ENCODE peak calls at places on chromosomes 16 and 17, in four cellular contexts. E is mesothelial cell of epicardium, D is hepatic stellate cell, I is GM23248. K is an unnamed sample.

GRCh38 chr16:50103764-50104163 is 38.0 kb downstream of the HEATR3 start:
- DNase-seq in E (no peak), D (no peak), I (peak), K (no peak)

GRCh38 chr17:78112508-78113471 is 15.8 kb downstream of the TMC6 start:
- DNase-seq in E (peak), D (peak), I (peak), K (no peak)

GRCh38 chr17:38958756-38959155 is 8.4 kb downstream of the FBXO47 start:
- DNase-seq in E (no peak), D (no peak), I (peak), K (no peak)

GRCh38 chr17:5120036-5120435 is 4.2 kb downstream of the USP6 start:
- DNase-seq in E (peak), D (no peak), I (no peak), K (no peak)

GRCh38 chr16:55478827-55479559 is at the start of gene MMP2:
- DNase-seq in E (peak), D (peak), I (peak), K (no peak)

GRCh38 chr16:51971184-51971583 is 575.8 kb downstream of the TOX3 start:
- DNase-seq in E (no peak), D (peak), I (peak), K (no peak)

GRCh38 chr16:54320895-54321294 is 34.3 kb upstream of the IRX3 start:
- DNase-seq in E (no peak), D (no peak), I (no peak), K (no peak)

GRCh38 chr16:9666834-9667480 is 515.3 kb downstream of the GRIN2A start:
- DNase-seq in E (no peak), D (no peak), I (no peak), K (no peak)

GRCh38 chr17:7296189-7296861 is 1.9 kb upstream of the YBX2 start:
- DNase-seq in E (peak), D (peak), I (peak), K (no peak)

GRCh38 chr17:2433696-2434095 is 32.8 kb upstream of the MNT start:
- DNase-seq in E (no peak), D (no peak), I (peak), K (no peak)

GRCh38 chr17:78558181-78558850 is 18.9 kb downstream of the DNAH17 start:
- DNase-seq in E (no peak), D (peak), I (peak), K (no peak)